ENCODE peak calls at places on chromosome 22, in ten cellular contexts. T is mucosa of gallbladder; C is nephron progenitor cell; Y is NCI-H510A; S is lung microvascular endothelial cell; I is HFFc6; Z is left cardiac atrium; E is stimulated activated CD4-positive, alpha-beta T cell treated with anti-CD3 and anti-CD28 coated beads, Interleukin-2, amount 100 ng/mL, for 48 hours; R is NCI-H2029; U is T follicular helper cell. L is an unnamed sample.

GRCh38 chr22:43314611-43315010 is 28.6 kb downstream of the SCUBE1 start:
- DNase-seq in T (no peak), C (no peak), Y (no peak), S (no peak), I (no peak), Z (no peak), E (no peak), R (no peak), U (no peak), L (no peak)

GRCh38 chr22:46078241-46079092 is 71.9 kb upstream of the PPARA start:
- DNase-seq in T (peak; percentile 74), C (no peak), Y (no peak), S (peak; percentile 87), I (no peak), Z (peak; percentile 84), E (no peak), R (peak; percentile 69), U (no peak), L (no peak)

GRCh38 chr22:46370584-46371373 is 35.3 kb downstream of the TRMU start:
- DNase-seq in T (no peak), C (no peak), Y (no peak), S (no peak), I (no peak), Z (no peak), E (no peak), R (no peak), U (no peak), L (peak; percentile 74)

GRCh38 chr22:43381693-43382092 is 30.1 kb upstream of the MPPED1 start:
- DNase-seq in T (no peak), C (no peak), Y (no peak), S (no peak), I (no peak), Z (no peak), E (no peak), R (no peak), U (no peak), L (no peak)

GRCh38 chr22:19709063-19709769 is 5.1 kb upstream of the SEPTIN5 start:
- DNase-seq in T (no peak), C (peak; percentile 3), Y (no peak), S (no peak), I (no peak), Z (peak; percentile 71), E (no peak), R (no peak), U (no peak), L (no peak)

GRCh38 chr22:44023404-44024287 is 456 bp upstream of the PARVB start:
- DNase-seq in T (peak; percentile 18), C (peak; percentile 75), Y (no peak), S (peak; percentile 65), I (no peak), Z (peak; percentile 73), E (peak; percentile 17), R (no peak), U (no peak), L (peak; percentile 9)

GRCh38 chr22:28091486-28091885 is 172.4 kb upstream of the PITPNB start:
- DNase-seq in T (no peak), C (no peak), Y (no peak), S (no peak), I (no peak), Z (no peak), E (no peak), R (no peak), U (no peak), L (no peak)

GRCh38 chr22:17831527-17832251 is 57.4 kb upstream of the BID start:
- DNase-seq in T (no peak), C (no peak), Y (no peak), S (no peak), I (no peak), Z (peak; percentile 46), E (no peak), R (no peak), U (no peak), L (no peak)

GRCh38 chr22:45549739-45550138 is 47.1 kb downstream of the FBLN1 start:
- DNase-seq in T (no peak), C (no peak), Y (no peak), S (no peak), I (no peak), Z (no peak), E (no peak), R (no peak), U (no peak), L (no peak)

GRCh38 chr22:30943368-30943767 is 25.2 kb downstream of the MORC2 start:
- DNase-seq in T (no peak), C (no peak), Y (no peak), S (no peak), I (no peak), Z (no peak), E (no peak), R (no peak), U (peak; percentile 55), L (peak; percentile 81)

GRCh38 chr22:43637861-43638260 is 174.2 kb downstream of the EFCAB6 start:
- DNase-seq in T (no peak), C (no peak), Y (no peak), S (no peak), I (no peak), Z (no peak), E (no peak), R (no peak), U (no peak), L (no peak)

GRCh38 chr22:23211622-23212021 is 31.3 kb downstream of the BCR start:
- DNase-seq in T (no peak), C (no peak), Y (no peak), S (no peak), I (no peak), Z (no peak), E (no peak), R (no peak), U (no peak), L (no peak)

GRCh38 chr22:25203082-25203481 is 3.4 kb downstream of the CRYBB3 start:
- DNase-seq in T (no peak), C (no peak), Y (no peak), S (no peak), I (no peak), Z (no peak), E (no peak), R (no peak), U (no peak), L (no peak)

GRCh38 chr22:40498454-40499186 is 128.2 kb downstream of the SGSM3 start:
- DNase-seq in T (no peak), C (no peak), Y (no peak), S (no peak), I (peak; percentile 95), Z (no peak), E (no peak), R (peak; percentile 57), U (no peak), L (no peak)

GRCh38 chr22:32721328-32722180 is 80.0 kb upstream of the TIMP3 start:
- DNase-seq in T (no peak), C (no peak), Y (no peak), S (no peak), I (no peak), Z (no peak), E (no peak), R (no peak), U (no peak), L (no peak)

GRCh38 chr22:29346659-29347058 is 31.2 kb upstream of the RASL10A start:
- DNase-seq in T (no peak), C (no peak), Y (no peak), S (no peak), I (no peak), Z (no peak), E (no peak), R (no peak), U (no peak), L (no peak)

GRCh38 chr22:39177791-39178190 is 25.3 kb upstream of the CBX7 start:
- DNase-seq in T (no peak), C (no peak), Y (no peak), S (peak; percentile 87), I (no peak), Z (no peak), E (no peak), R (no peak), U (no peak), L (no peak)

GRCh38 chr22:19177164-19178064 is 1.1 kb downstream of the SLC25A1 start:
- DNase-seq in T (no peak), C (no peak), Y (no peak), S (peak; percentile 20), I (no peak), Z (no peak), E (no peak), R (no peak), U (no peak), L (no peak)

GRCh38 chr22:21761086-21761485 is 25.5 kb upstream of the YPEL1 start:
- DNase-seq in T (no peak), C (no peak), Y (no peak), S (no peak), I (no peak), Z (no peak), E (no peak), R (no peak), U (no peak), L (no peak)

GRCh38 chr22:38732251-38732815 is 23.5 kb downstream of the SUN2 start:
- DNase-seq in T (peak; percentile 42), C (no peak), Y (no peak), S (no peak), I (no peak), Z (no peak), E (no peak), R (no peak), U (no peak), L (no peak)

GRCh38 chr22:43424201-43424600 is 12.4 kb downstream of the MPPED1 start:
- DNase-seq in T (no peak), C (no peak), Y (no peak), S (no peak), I (no peak), Z (no peak), E (no peak), R (no peak), U (no peak), L (no peak)

GRCh38 chr22:47049078-47049609 is 286.7 kb downstream of the TBC1D22A start:
- DNase-seq in T (no peak), C (no peak), Y (no peak), S (no peak), I (no peak), Z (no peak), E (no peak), R (no peak), U (no peak), L (no peak)

GRCh38 chr22:36510966-36511881 is 4.4 kb upstream of the FOXRED2 start:
- DNase-seq in T (peak; percentile 35), C (peak; percentile 54), Y (no peak), S (peak; percentile 68), I (peak; percentile 23), Z (no peak), E (no peak), R (no peak), U (peak; percentile 12), L (peak; percentile 35)

GRCh38 chr22:30224161-30224857 is 22.2 kb downstream of the LIF start:
- DNase-seq in T (no peak), C (no peak), Y (no peak), S (no peak), I (peak; percentile 14), Z (no peak), E (no peak), R (no peak), U (no peak), L (no peak)

GRCh38 chr22:42520663-42521546 is 1.3 kb upstream of the RRP7A start:
- DNase-seq in T (no peak), C (no peak), Y (no peak), S (no peak), I (no peak), Z (no peak), E (no peak), R (no peak), U (no peak), L (no peak)

L was measured in CD8-positive, alpha-beta memory T cell.